ENCODE peak calls at places on chromosomes 6 and 20, in ten cellular contexts. One of them, this sample, is unnamed.

GRCh38 chr6:53979468-53980067 is 131.7 kb upstream of the MLIP start:
- DNase-seq in D341Med: peak; percentile 41
- DNase-seq in EL: peak; percentile 50
- DNase-seq in NB4: peak; percentile 57
- DNase-seq in astrocyte: peak; percentile 15
- DNase-seq in NCI-H748 treated with DMSO at 0.1 percent for 48 hours: peak; percentile 46
- DNase-seq in PC-9: peak; percentile 52
- DNase-seq in substantia nigra: no peak
- DNase-seq in DMS153: no peak
- DNase-seq in endodermal cell: no peak
- DNase-seq in this sample: no peak

GRCh38 chr6:120918137-120918536 is 416.1 kb downstream of the TBC1D32 start:
- DNase-seq in D341Med: no peak
- DNase-seq in EL: no peak
- DNase-seq in NB4: no peak
- DNase-seq in astrocyte: no peak
- DNase-seq in NCI-H748 treated with DMSO at 0.1 percent for 48 hours: no peak
- DNase-seq in PC-9: no peak
- DNase-seq in substantia nigra: no peak
- DNase-seq in DMS153: no peak
- DNase-seq in endodermal cell: no peak
- DNase-seq in this sample: no peak

GRCh38 chr20:46688151-46689081 is 828 bp downstream of the TP53RK start:
- DNase-seq in D341Med: no peak
- DNase-seq in EL: peak; percentile 25
- DNase-seq in NB4: peak; percentile 27
- DNase-seq in astrocyte: peak; percentile 43
- DNase-seq in NCI-H748 treated with DMSO at 0.1 percent for 48 hours: no peak
- DNase-seq in PC-9: no peak
- DNase-seq in substantia nigra: no peak
- DNase-seq in DMS153: no peak
- DNase-seq in endodermal cell: no peak
- DNase-seq in this sample: no peak

GRCh38 chr6:89471287-89471867 is 38.4 kb downstream of the ANKRD6 start:
- DNase-seq in D341Med: no peak
- DNase-seq in EL: no peak
- DNase-seq in NB4: no peak
- DNase-seq in astrocyte: no peak
- DNase-seq in NCI-H748 treated with DMSO at 0.1 percent for 48 hours: no peak
- DNase-seq in PC-9: no peak
- DNase-seq in substantia nigra: no peak
- DNase-seq in DMS153: no peak
- DNase-seq in endodermal cell: peak; percentile 69
- DNase-seq in this sample: no peak

GRCh38 chr6:137697267-137697938 is 169.7 kb upstream of the TNFAIP3 start:
- DNase-seq in D341Med: no peak
- DNase-seq in EL: peak; percentile 83
- DNase-seq in NB4: no peak
- DNase-seq in astrocyte: peak; percentile 80
- DNase-seq in NCI-H748 treated with DMSO at 0.1 percent for 48 hours: no peak
- DNase-seq in PC-9: peak; percentile 80
- DNase-seq in substantia nigra: no peak
- DNase-seq in DMS153: no peak
- DNase-seq in endodermal cell: peak; percentile 82
- DNase-seq in this sample: no peak

GRCh38 chr20:15141880-15142279 is 804.5 kb upstream of the FLRT3 start:
- DNase-seq in D341Med: no peak
- DNase-seq in EL: no peak
- DNase-seq in NB4: no peak
- DNase-seq in astrocyte: no peak
- DNase-seq in NCI-H748 treated with DMSO at 0.1 percent for 48 hours: no peak
- DNase-seq in PC-9: no peak
- DNase-seq in substantia nigra: no peak
- DNase-seq in DMS153: no peak
- DNase-seq in endodermal cell: no peak
- DNase-seq in this sample: no peak

GRCh38 chr6:160927416-160927815 is 64.2 kb upstream of the MAP3K4 start:
- DNase-seq in D341Med: no peak
- DNase-seq in EL: no peak
- DNase-seq in NB4: no peak
- DNase-seq in astrocyte: no peak
- DNase-seq in NCI-H748 treated with DMSO at 0.1 percent for 48 hours: no peak
- DNase-seq in PC-9: no peak
- DNase-seq in substantia nigra: no peak
- DNase-seq in DMS153: no peak
- DNase-seq in endodermal cell: no peak
- DNase-seq in this sample: no peak

GRCh38 chr20:36408219-36408618 is 102.1 kb downstream of the DLGAP4 start:
- DNase-seq in D341Med: peak; percentile 53
- DNase-seq in EL: peak; percentile 55
- DNase-seq in NB4: no peak
- DNase-seq in astrocyte: no peak
- DNase-seq in NCI-H748 treated with DMSO at 0.1 percent for 48 hours: peak; percentile 4
- DNase-seq in PC-9: no peak
- DNase-seq in substantia nigra: no peak
- DNase-seq in DMS153: peak; percentile 81
- DNase-seq in endodermal cell: peak; percentile 57
- DNase-seq in this sample: peak; percentile 84

GRCh38 chr6:170208171-170208601 is 82.7 kb downstream of the DLL1 start:
- DNase-seq in D341Med: peak; percentile 17
- DNase-seq in EL: no peak
- DNase-seq in NB4: no peak
- DNase-seq in astrocyte: no peak
- DNase-seq in NCI-H748 treated with DMSO at 0.1 percent for 48 hours: no peak
- DNase-seq in PC-9: no peak
- DNase-seq in substantia nigra: no peak
- DNase-seq in DMS153: no peak
- DNase-seq in endodermal cell: peak; percentile 26
- DNase-seq in this sample: no peak

GRCh38 chr6:3894535-3895302 is 45.5 kb downstream of the FAM50B start:
- DNase-seq in D341Med: no peak
- DNase-seq in EL: no peak
- DNase-seq in NB4: no peak
- DNase-seq in astrocyte: no peak
- DNase-seq in NCI-H748 treated with DMSO at 0.1 percent for 48 hours: peak; percentile 53
- DNase-seq in PC-9: no peak
- DNase-seq in substantia nigra: no peak
- DNase-seq in DMS153: no peak
- DNase-seq in endodermal cell: peak; percentile 55
- DNase-seq in this sample: no peak

GRCh38 chr20:22548040-22548439 is 36.3 kb downstream of the FOXA2 start:
- DNase-seq in D341Med: no peak
- DNase-seq in EL: no peak
- DNase-seq in NB4: no peak
- DNase-seq in astrocyte: no peak
- DNase-seq in NCI-H748 treated with DMSO at 0.1 percent for 48 hours: no peak
- DNase-seq in PC-9: no peak
- DNase-seq in substantia nigra: no peak
- DNase-seq in DMS153: no peak
- DNase-seq in endodermal cell: no peak
- DNase-seq in this sample: no peak

GRCh38 chr6:57221191-57221935 is 744 bp downstream of the RAB23 start:
- DNase-seq in D341Med: peak; percentile 86
- DNase-seq in EL: peak; percentile 63
- DNase-seq in NB4: peak; percentile 89
- DNase-seq in astrocyte: peak; percentile 46
- DNase-seq in NCI-H748 treated with DMSO at 0.1 percent for 48 hours: peak; percentile 70
- DNase-seq in PC-9: peak; percentile 52
- DNase-seq in substantia nigra: peak; percentile 53
- DNase-seq in DMS153: no peak
- DNase-seq in endodermal cell: peak; percentile 94
- DNase-seq in this sample: no peak

GRCh38 chr6:27414300-27414699 is 25.7 kb downstream of the ZNF391 start:
- DNase-seq in D341Med: no peak
- DNase-seq in EL: no peak
- DNase-seq in NB4: no peak
- DNase-seq in astrocyte: no peak
- DNase-seq in NCI-H748 treated with DMSO at 0.1 percent for 48 hours: no peak
- DNase-seq in PC-9: no peak
- DNase-seq in substantia nigra: no peak
- DNase-seq in DMS153: no peak
- DNase-seq in endodermal cell: no peak
- DNase-seq in this sample: no peak

GRCh38 chr6:150586850-150587359 is 12.8 kb upstream of the PLEKHG1 start:
- DNase-seq in D341Med: no peak
- DNase-seq in EL: no peak
- DNase-seq in NB4: no peak
- DNase-seq in astrocyte: no peak
- DNase-seq in NCI-H748 treated with DMSO at 0.1 percent for 48 hours: no peak
- DNase-seq in PC-9: no peak
- DNase-seq in substantia nigra: no peak
- DNase-seq in DMS153: no peak
- DNase-seq in endodermal cell: no peak
- DNase-seq in this sample: no peak

GRCh38 chr6:12577124-12577845 is 139.3 kb upstream of the PHACTR1 start:
- DNase-seq in D341Med: no peak
- DNase-seq in EL: peak; percentile 28
- DNase-seq in NB4: no peak
- DNase-seq in astrocyte: peak; percentile 64
- DNase-seq in NCI-H748 treated with DMSO at 0.1 percent for 48 hours: no peak
- DNase-seq in PC-9: no peak
- DNase-seq in substantia nigra: no peak
- DNase-seq in DMS153: no peak
- DNase-seq in endodermal cell: no peak
- DNase-seq in this sample: no peak

GRCh38 chr6:168709440-168709839 is 268.5 kb downstream of the SMOC2 start:
- DNase-seq in D341Med: no peak
- DNase-seq in EL: no peak
- DNase-seq in NB4: no peak
- DNase-seq in astrocyte: no peak
- DNase-seq in NCI-H748 treated with DMSO at 0.1 percent for 48 hours: no peak
- DNase-seq in PC-9: no peak
- DNase-seq in substantia nigra: no peak
- DNase-seq in DMS153: no peak
- DNase-seq in endodermal cell: peak; percentile 18
- DNase-seq in this sample: no peak

GRCh38 chr20:62066983-62067433 is 1.3 kb upstream of the TAF4 start:
- DNase-seq in D341Med: peak; percentile 27
- DNase-seq in EL: peak; percentile 29
- DNase-seq in NB4: no peak
- DNase-seq in astrocyte: no peak
- DNase-seq in NCI-H748 treated with DMSO at 0.1 percent for 48 hours: no peak
- DNase-seq in PC-9: no peak
- DNase-seq in substantia nigra: no peak
- DNase-seq in DMS153: no peak
- DNase-seq in endodermal cell: peak; percentile 72
- DNase-seq in this sample: no peak

GRCh38 chr6:127302728-127303675 is 36.3 kb downstream of the RNF146 start:
- DNase-seq in D341Med: peak; percentile 42
- DNase-seq in EL: peak; percentile 52
- DNase-seq in NB4: peak; percentile 64
- DNase-seq in astrocyte: no peak
- DNase-seq in NCI-H748 treated with DMSO at 0.1 percent for 48 hours: no peak
- DNase-seq in PC-9: peak; percentile 59
- DNase-seq in substantia nigra: no peak
- DNase-seq in DMS153: peak; percentile 8
- DNase-seq in endodermal cell: no peak
- DNase-seq in this sample: no peak

GRCh38 chr20:63224272-63225081 is 8.5 kb upstream of the YTHDF1 start:
- DNase-seq in D341Med: no peak
- DNase-seq in EL: peak; percentile 60
- DNase-seq in NB4: peak; percentile 32
- DNase-seq in astrocyte: peak; percentile 64
- DNase-seq in NCI-H748 treated with DMSO at 0.1 percent for 48 hours: no peak
- DNase-seq in PC-9: peak; percentile 77
- DNase-seq in substantia nigra: peak; percentile 55
- DNase-seq in DMS153: no peak
- DNase-seq in endodermal cell: peak; percentile 71
- DNase-seq in this sample: no peak

GRCh38 chr6:117463762-117464665 is 18.5 kb upstream of the DCBLD1 start:
- DNase-seq in D341Med: no peak
- DNase-seq in EL: peak; percentile 89
- DNase-seq in NB4: peak; percentile 39
- DNase-seq in astrocyte: peak; percentile 83
- DNase-seq in NCI-H748 treated with DMSO at 0.1 percent for 48 hours: no peak
- DNase-seq in PC-9: peak; percentile 66
- DNase-seq in substantia nigra: no peak
- DNase-seq in DMS153: no peak
- DNase-seq in endodermal cell: no peak
- DNase-seq in this sample: no peak

GRCh38 chr6:47114460-47114859 is 72.3 kb upstream of the ADGRF1 start:
- DNase-seq in D341Med: no peak
- DNase-seq in EL: no peak
- DNase-seq in NB4: no peak
- DNase-seq in astrocyte: no peak
- DNase-seq in NCI-H748 treated with DMSO at 0.1 percent for 48 hours: no peak
- DNase-seq in PC-9: no peak
- DNase-seq in substantia nigra: no peak
- DNase-seq in DMS153: no peak
- DNase-seq in endodermal cell: no peak
- DNase-seq in this sample: no peak

GRCh38 chr6:170174771-170175643 is 115.9 kb downstream of the DLL1 start:
- DNase-seq in D341Med: peak; percentile 30
- DNase-seq in EL: no peak
- DNase-seq in NB4: no peak
- DNase-seq in astrocyte: no peak
- DNase-seq in NCI-H748 treated with DMSO at 0.1 percent for 48 hours: no peak
- DNase-seq in PC-9: no peak
- DNase-seq in substantia nigra: no peak
- DNase-seq in DMS153: no peak
- DNase-seq in endodermal cell: no peak
- DNase-seq in this sample: no peak

GRCh38 chr20:5821627-5822215 is 71.5 kb downstream of the SHLD1 start:
- DNase-seq in D341Med: no peak
- DNase-seq in EL: no peak
- DNase-seq in NB4: no peak
- DNase-seq in astrocyte: no peak
- DNase-seq in NCI-H748 treated with DMSO at 0.1 percent for 48 hours: no peak
- DNase-seq in PC-9: no peak
- DNase-seq in substantia nigra: no peak
- DNase-seq in DMS153: no peak
- DNase-seq in endodermal cell: no peak
- DNase-seq in this sample: no peak

GRCh38 chr6:27303613-27304272 is 8.3 kb downstream of the POM121L2 start:
- DNase-seq in D341Med: no peak
- DNase-seq in EL: no peak
- DNase-seq in NB4: no peak
- DNase-seq in astrocyte: no peak
- DNase-seq in NCI-H748 treated with DMSO at 0.1 percent for 48 hours: no peak
- DNase-seq in PC-9: no peak
- DNase-seq in substantia nigra: no peak
- DNase-seq in DMS153: no peak
- DNase-seq in endodermal cell: peak; percentile 69
- DNase-seq in this sample: no peak

GRCh38 chr6:130274007-130274406 is 51.3 kb upstream of the SAMD3 start:
- DNase-seq in D341Med: no peak
- DNase-seq in EL: no peak
- DNase-seq in NB4: no peak
- DNase-seq in astrocyte: no peak
- DNase-seq in NCI-H748 treated with DMSO at 0.1 percent for 48 hours: no peak
- DNase-seq in PC-9: no peak
- DNase-seq in substantia nigra: no peak
- DNase-seq in DMS153: no peak
- DNase-seq in endodermal cell: no peak
- DNase-seq in this sample: no peak

GRCh38 chr6:141874930-141875602 is 257.7 kb upstream of the GJE1 start:
- DNase-seq in D341Med: no peak
- DNase-seq in EL: peak; percentile 29
- DNase-seq in NB4: peak; percentile 86
- DNase-seq in astrocyte: no peak
- DNase-seq in NCI-H748 treated with DMSO at 0.1 percent for 48 hours: no peak
- DNase-seq in PC-9: no peak
- DNase-seq in substantia nigra: no peak
- DNase-seq in DMS153: no peak
- DNase-seq in endodermal cell: no peak
- DNase-seq in this sample: no peak

GRCh38 chr20:44938637-44939036 is 21.6 kb downstream of the TOMM34 start:
- DNase-seq in D341Med: no peak
- DNase-seq in EL: peak; percentile 17
- DNase-seq in NB4: no peak
- DNase-seq in astrocyte: no peak
- DNase-seq in NCI-H748 treated with DMSO at 0.1 percent for 48 hours: no peak
- DNase-seq in PC-9: no peak
- DNase-seq in substantia nigra: no peak
- DNase-seq in DMS153: no peak
- DNase-seq in endodermal cell: no peak
- DNase-seq in this sample: no peak

GRCh38 chr6:133549252-133549925 is 308.2 kb downstream of the EYA4 start:
- DNase-seq in D341Med: no peak
- DNase-seq in EL: no peak
- DNase-seq in NB4: no peak
- DNase-seq in astrocyte: no peak
- DNase-seq in NCI-H748 treated with DMSO at 0.1 percent for 48 hours: peak; percentile 50
- DNase-seq in PC-9: no peak
- DNase-seq in substantia nigra: no peak
- DNase-seq in DMS153: peak; percentile 75
- DNase-seq in endodermal cell: no peak
- DNase-seq in this sample: no peak